ENCODE peak calls at places on chromosomes 4 and X, in ten cellular contexts. Y, B, G, E, R, L, Z, O, S and A are unnamed samples.
A peak's percentile ranks its signal among the peaks of the same experiment; 100 is the strongest.

GRCh38 chrX:15579778-15580747 is 20.7 kb downstream of the ACE2 start:
- DNase-seq in Y (peak; percentile 25), B (no peak), G (peak; percentile 5), E (no peak), R (no peak), L (no peak), Z (peak; percentile 31), O (no peak), S (no peak), A (no peak)

GRCh38 chr4:141660880-141661279 is 24.5 kb downstream of the IL15 start:
- DNase-seq in Y (no peak), B (no peak), G (no peak), E (no peak), R (no peak), L (no peak), Z (no peak), O (no peak), S (no peak), A (no peak)

GRCh38 chrX:103376118-103376978 is at the start of gene BEX3:
- DNase-seq in Y (peak; percentile 35), B (peak; percentile 85), G (peak; percentile 81), E (peak; percentile 7), R (peak; percentile 71), L (peak; percentile 50), Z (peak; percentile 60), O (peak; percentile 41), S (peak; percentile 41), A (no peak)

GRCh38 chr4:3369781-3370660 is 71.7 kb upstream of the HGFAC start:
- DNase-seq in Y (peak; percentile 74), B (peak; percentile 69), G (peak; percentile 89), E (no peak), R (no peak), L (peak; percentile 51), Z (peak; percentile 71), O (peak; percentile 36), S (no peak), A (peak; percentile 66)

GRCh38 chr4:71361476-71361875 is 22.7 kb downstream of the SLC4A4 start:
- DNase-seq in Y (no peak), B (no peak), G (no peak), E (no peak), R (no peak), L (no peak), Z (no peak), O (no peak), S (no peak), A (no peak)

GRCh38 chr4:36255575-36255974 is 11.3 kb upstream of the ARAP2 start:
- DNase-seq in Y (no peak), B (no peak), G (no peak), E (peak; percentile 26), R (no peak), L (peak; percentile 81), Z (no peak), O (no peak), S (no peak), A (peak; percentile 74)

GRCh38 chr4:1305781-1306455 is 16.2 kb downstream of the MAEA start:
- DNase-seq in Y (no peak), B (no peak), G (no peak), E (no peak), R (no peak), L (peak; percentile 70), Z (no peak), O (no peak), S (no peak), A (no peak)

GRCh38 chrX:10620121-10620699 is at the start of gene MID1:
- DNase-seq in Y (peak; percentile 78), B (peak; percentile 78), G (peak; percentile 84), E (no peak), R (peak; percentile 36), L (peak; percentile 8), Z (peak; percentile 64), O (peak; percentile 46), S (peak; percentile 63), A (no peak)

GRCh38 chrX:134396174-134396573 is 63.8 kb upstream of the HPRT1 start:
- DNase-seq in Y (no peak), B (peak; percentile 38), G (peak; percentile 12), E (no peak), R (no peak), L (no peak), Z (no peak), O (no peak), S (no peak), A (no peak)

GRCh38 chrX:15719324-15719968 is 18.6 kb upstream of the CA5B start:
- DNase-seq in Y (no peak), B (no peak), G (no peak), E (no peak), R (no peak), L (no peak), Z (no peak), O (no peak), S (no peak), A (no peak)

GRCh38 chr4:73853246-73853704 is at the start of gene PF4V1:
- DNase-seq in Y (no peak), B (no peak), G (peak; percentile 59), E (no peak), R (no peak), L (no peak), Z (peak; percentile 34), O (no peak), S (peak; percentile 21), A (no peak)

GRCh38 chr4:165355900-165356300 is 22.9 kb upstream of the CPE start:
- DNase-seq in Y (peak; percentile 12), B (peak; percentile 47), G (peak; percentile 82), E (no peak), R (no peak), L (peak; percentile 51), Z (no peak), O (peak; percentile 43), S (peak; percentile 51), A (no peak)

GRCh38 chr4:167622481-167623240 is 388.4 kb upstream of the SPOCK3 start:
- DNase-seq in Y (no peak), B (peak; percentile 53), G (peak; percentile 75), E (no peak), R (peak; percentile 54), L (peak; percentile 52), Z (peak; percentile 27), O (peak; percentile 69), S (peak; percentile 13), A (peak; percentile 31)

GRCh38 chr4:39900966-39901365 is 76.7 kb downstream of the PDS5A start:
- DNase-seq in Y (no peak), B (no peak), G (no peak), E (no peak), R (no peak), L (no peak), Z (no peak), O (no peak), S (no peak), A (no peak)

DNA sequence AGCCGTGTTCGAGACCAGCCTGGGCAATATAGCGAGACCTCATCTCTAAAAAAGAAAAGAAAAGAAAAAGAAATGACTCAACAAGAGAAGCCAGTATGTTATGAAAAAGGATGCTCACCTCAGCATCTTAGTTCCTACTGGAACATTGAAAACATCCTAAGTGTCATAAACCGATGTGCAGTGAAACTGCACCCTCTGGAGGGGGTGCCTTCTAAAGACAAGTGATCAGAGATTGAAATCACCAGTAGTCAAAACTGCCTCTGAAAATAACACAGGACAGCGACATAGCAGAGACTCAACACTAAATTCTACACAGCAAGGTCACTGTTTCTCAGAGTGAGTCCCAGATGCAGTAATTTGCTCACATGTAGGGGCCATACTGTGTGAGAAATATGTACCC is 28.0 kb upstream of the ATP6AP2 start:
- DNase-seq in Y (no peak), B (no peak), G (no peak), E (no peak), R (no peak), L (no peak), Z (no peak), O (no peak), S (no peak), A (no peak)
- TF ChIP-seq CTCF in Y (no peak), B (peak; percentile 27), G (no peak), E (no peak), R (no peak), L (no peak), Z (no peak), O (peak; percentile 39), S (no peak), A (no peak)

DNA sequence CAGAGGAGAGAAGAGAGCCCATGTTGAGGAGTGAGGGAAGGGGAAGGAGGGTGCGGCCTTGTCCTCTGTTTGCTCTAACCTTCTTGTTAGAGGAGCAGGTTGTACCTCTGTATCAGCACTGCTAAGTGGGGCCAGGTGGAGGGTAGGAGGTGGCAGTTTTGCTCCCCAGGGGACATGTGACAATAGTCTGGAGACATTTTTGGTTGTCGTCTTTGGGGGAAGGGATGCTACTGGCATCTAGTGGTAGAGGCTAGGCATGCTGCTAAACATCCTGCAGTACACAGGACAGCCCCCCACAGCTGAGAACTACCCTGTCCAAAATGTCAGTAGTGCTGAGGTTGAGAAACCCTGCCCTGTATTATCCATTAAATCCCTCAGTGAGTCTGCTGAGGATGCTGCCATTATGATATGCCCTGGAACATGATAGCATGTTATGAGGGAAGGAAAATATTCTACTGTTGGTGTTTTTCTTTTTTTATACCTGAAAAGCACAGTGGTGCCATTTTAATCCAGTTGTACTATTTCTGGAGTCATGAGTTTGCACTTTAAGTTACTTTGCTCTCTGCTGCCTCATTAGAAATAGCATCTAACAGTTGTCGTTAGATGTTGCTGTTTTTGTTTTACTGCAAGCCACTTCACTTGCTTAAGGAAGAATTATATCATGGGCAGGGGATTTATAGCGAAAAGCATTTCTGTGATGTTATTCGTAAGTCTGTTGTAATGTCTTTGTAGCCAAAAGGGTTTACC is 90.6 kb downstream of the LRP2BP start:
- DNase-seq in Y (no peak), B (peak; percentile 28), G (peak; percentile 79), E (no peak), R (no peak), L (peak; percentile 51), Z (no peak), O (no peak), S (no peak), A (no peak)
- TF ChIP-seq CTCF in Y (peak; percentile 23), B (peak; percentile 57), G (peak; percentile 65), E (peak; percentile 42), R (peak; percentile 46), L (peak; percentile 37), Z (peak; percentile 50), O (peak; percentile 47), S (no peak), A (peak; percentile 20)

DNA sequence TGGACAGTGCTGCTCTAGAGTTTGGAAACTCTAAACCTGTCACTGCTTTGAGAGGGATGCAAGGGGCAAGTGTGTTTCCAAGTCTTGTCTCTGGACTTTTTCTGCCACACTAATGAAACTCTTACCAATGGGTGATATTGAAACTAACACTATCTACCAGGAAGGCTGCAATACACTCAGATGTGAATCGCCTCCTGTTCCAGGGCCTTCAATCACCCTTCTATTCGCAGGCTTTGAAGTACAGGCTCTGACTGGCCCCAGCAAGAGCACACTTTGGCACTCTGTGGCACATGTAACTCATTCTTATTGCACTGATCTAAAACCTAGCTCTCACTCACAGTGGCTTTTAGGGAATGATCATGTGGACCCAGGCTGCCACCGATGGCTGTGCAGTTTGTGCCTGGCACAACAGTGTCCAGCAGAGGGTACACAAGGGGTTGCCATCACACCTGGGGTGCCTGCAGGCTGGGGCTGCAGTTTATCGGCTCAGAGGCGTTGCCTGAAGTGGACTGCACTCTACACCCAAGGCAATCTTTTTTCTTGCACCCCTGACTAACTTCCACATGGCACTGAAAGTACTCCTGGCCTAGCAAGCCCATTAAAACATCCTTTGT is 210.8 kb downstream of the MGST2 start:
- DNase-seq in Y (peak; percentile 17), B (peak; percentile 41), G (no peak), E (no peak), R (no peak), L (peak; percentile 15), Z (no peak), O (no peak), S (peak; percentile 9), A (no peak)
- TF ChIP-seq CTCF in Y (no peak), B (no peak), G (no peak), E (no peak), R (no peak), L (no peak), Z (no peak), O (no peak), S (no peak), A (no peak)

GRCh38 chr4:175252642-175253041 is 334.5 kb downstream of the ADAM29 start:
- DNase-seq in Y (no peak), B (no peak), G (peak; percentile 10), E (no peak), R (no peak), L (no peak), Z (no peak), O (no peak), S (no peak), A (no peak)
- TF ChIP-seq CTCF in Y (no peak), B (no peak), G (peak; percentile 28), E (no peak), R (no peak), L (no peak), Z (no peak), O (no peak), S (no peak), A (no peak)